ENCODE peak calls at places on chromosome 1, in seven cellular contexts. One of them, this sample, is unnamed.

GRCh38 chr1:110879758-110880606 is 7.0 kb downstream of the CD53 start:
- DNase-seq in CD8-positive, alpha-beta memory T cell: peak; percentile 40
- DNase-seq in AG10803: no peak
- DNase-seq in caudate nucleus: no peak
- DNase-seq in breast epithelium: no peak
- DNase-seq in activated CD4-positive, alpha-beta T cell treated with anti-CD3 and anti-CD28 coated beads, Interleukin-2, amount 50 U/mL, for 4 hours: peak; percentile 52
- DNase-seq in omental fat pad: no peak
- DNase-seq in this sample: no peak

GRCh38 chr1:98897479-98897878 is 107.2 kb downstream of the PLPPR5 start:
- DNase-seq in CD8-positive, alpha-beta memory T cell: no peak
- DNase-seq in caudate nucleus: no peak
- DNase-seq in activated CD4-positive, alpha-beta T cell treated with anti-CD3 and anti-CD28 coated beads, Interleukin-2, amount 50 U/mL, for 4 hours: no peak
- DNase-seq in omental fat pad: no peak
- DNase-seq in breast epithelium: no peak
- DNase-seq in AG10803: no peak
- DNase-seq in this sample: no peak

GRCh38 chr1:207034998-207035397 is 2.4 kb upstream of the C1orf116 start:
- DNase-seq in activated CD4-positive, alpha-beta T cell treated with anti-CD3 and anti-CD28 coated beads, Interleukin-2, amount 50 U/mL, for 4 hours: no peak
- DNase-seq in caudate nucleus: no peak
- DNase-seq in AG10803: peak; percentile 82
- DNase-seq in CD8-positive, alpha-beta memory T cell: no peak
- DNase-seq in omental fat pad: no peak
- DNase-seq in breast epithelium: no peak
- DNase-seq in this sample: no peak

GRCh38 chr1:50724626-50725286 is 235.3 kb downstream of the FAF1 start:
- DNase-seq in caudate nucleus: no peak
- DNase-seq in activated CD4-positive, alpha-beta T cell treated with anti-CD3 and anti-CD28 coated beads, Interleukin-2, amount 50 U/mL, for 4 hours: no peak
- DNase-seq in AG10803: no peak
- DNase-seq in CD8-positive, alpha-beta memory T cell: no peak
- DNase-seq in omental fat pad: no peak
- DNase-seq in breast epithelium: no peak
- DNase-seq in this sample: no peak

GRCh38 chr1:201501812-201502510 is 5.0 kb downstream of the CSRP1 start:
- DNase-seq in activated CD4-positive, alpha-beta T cell treated with anti-CD3 and anti-CD28 coated beads, Interleukin-2, amount 50 U/mL, for 4 hours: no peak
- DNase-seq in breast epithelium: peak; percentile 69
- DNase-seq in AG10803: no peak
- DNase-seq in CD8-positive, alpha-beta memory T cell: no peak
- DNase-seq in omental fat pad: no peak
- DNase-seq in caudate nucleus: no peak
- DNase-seq in this sample: no peak

GRCh38 chr1:15919316-15919715 is 56.6 kb downstream of the ZBTB17 start:
- DNase-seq in omental fat pad: no peak
- DNase-seq in activated CD4-positive, alpha-beta T cell treated with anti-CD3 and anti-CD28 coated beads, Interleukin-2, amount 50 U/mL, for 4 hours: peak; percentile 56
- DNase-seq in breast epithelium: no peak
- DNase-seq in caudate nucleus: no peak
- DNase-seq in CD8-positive, alpha-beta memory T cell: no peak
- DNase-seq in AG10803: peak; percentile 80
- DNase-seq in this sample: peak; percentile 66

GRCh38 chr1:116954450-116954849 is 44.7 kb downstream of the PTGFRN start:
- DNase-seq in omental fat pad: no peak
- DNase-seq in caudate nucleus: no peak
- DNase-seq in CD8-positive, alpha-beta memory T cell: no peak
- DNase-seq in activated CD4-positive, alpha-beta T cell treated with anti-CD3 and anti-CD28 coated beads, Interleukin-2, amount 50 U/mL, for 4 hours: no peak
- DNase-seq in AG10803: peak; percentile 33
- DNase-seq in breast epithelium: no peak
- DNase-seq in this sample: no peak

GRCh38 chr1:206705187-206705586 is 20.5 kb downstream of the MAPKAPK2 start:
- DNase-seq in breast epithelium: no peak
- DNase-seq in AG10803: peak; percentile 84
- DNase-seq in caudate nucleus: no peak
- DNase-seq in CD8-positive, alpha-beta memory T cell: no peak
- DNase-seq in omental fat pad: no peak
- DNase-seq in activated CD4-positive, alpha-beta T cell treated with anti-CD3 and anti-CD28 coated beads, Interleukin-2, amount 50 U/mL, for 4 hours: no peak
- DNase-seq in this sample: no peak

GRCh38 chr1:244435562-244436205 is 16.0 kb downstream of the ADSS2 start:
- DNase-seq in breast epithelium: no peak
- DNase-seq in omental fat pad: no peak
- DNase-seq in CD8-positive, alpha-beta memory T cell: no peak
- DNase-seq in caudate nucleus: no peak
- DNase-seq in AG10803: peak; percentile 76
- DNase-seq in activated CD4-positive, alpha-beta T cell treated with anti-CD3 and anti-CD28 coated beads, Interleukin-2, amount 50 U/mL, for 4 hours: no peak
- DNase-seq in this sample: no peak